ENCODE peak calls at places on chromosome 19, in seven cellular contexts. A, Z, R, Q, Y, E and H are unnamed samples.

GRCh38 chr19:29610213-29610573 is 4.1 kb downstream of the POP4 start:
- DNase-seq in Y (no peak), R (peak), Q (no peak), E (no peak), Z (no peak), A (no peak), H (no peak)

GRCh38 chr19:41887711-41888382 is 4.9 kb downstream of the ARHGEF1 start:
- DNase-seq in E (peak), R (no peak), Q (no peak), Y (no peak), Z (peak), A (no peak), H (peak)

GRCh38 chr19:51192689-51193088 is 32.2 kb upstream of the CD33 start:
- DNase-seq in Z (no peak), Q (no peak), A (peak), E (no peak), Y (no peak), R (no peak), H (no peak)

GRCh38 chr19:14840206-14840605 is 5.2 kb upstream of the OR7A5 start:
- DNase-seq in A (no peak), Y (no peak), Z (no peak), Q (no peak), R (no peak), E (no peak), H (no peak)

GRCh38 chr19:51803529-51803928 is 8.6 kb downstream of the FPR3 start:
- DNase-seq in E (no peak), Y (no peak), Q (no peak), Z (no peak), A (no peak), R (no peak), H (no peak)

GRCh38 chr19:49637865-49638350 is 2.0 kb downstream of the RRAS start:
- DNase-seq in Y (peak), R (peak), A (peak), E (peak), Q (peak), Z (peak), H (peak)

GRCh38 chr19:18558202-18558555 is 509 bp downstream of the KXD1 start:
- DNase-seq in A (no peak), Z (no peak), Y (no peak), E (no peak), R (no peak), Q (no peak), H (no peak)

GRCh38 chr19:48999481-49000325 is 6.0 kb downstream of the RUVBL2 start:
- DNase-seq in E (peak), R (no peak), Q (no peak), A (peak), Y (no peak), Z (peak), H (peak)

GRCh38 chr19:5865772-5866171 is 4.6 kb downstream of the FUT5 start:
- DNase-seq in A (no peak), E (no peak), Y (no peak), Q (no peak), R (no peak), Z (no peak), H (no peak)

GRCh38 chr19:49689133-49690072 is at the start of gene ADM5:
- DNase-seq in Y (no peak), Q (no peak), R (no peak), E (no peak), Z (peak), A (peak), H (peak)

GRCh38 chr19:5913739-5914357 is at the start of gene CAPS:
- DNase-seq in Z (peak), Q (peak), A (no peak), Y (peak), E (peak), R (peak), H (peak)

GRCh38 chr19:44807162-44807561 is 1.7 kb upstream of the BCAM start:
- DNase-seq in R (no peak), A (no peak), Y (peak), E (no peak), Z (peak), Q (no peak), H (peak)

GRCh38 chr19:46697142-46697960 is 19.6 kb downstream of the PRKD2 start:
- DNase-seq in A (peak), R (peak), E (peak), Z (peak), Q (peak), Y (peak), H (peak)

GRCh38 chr19:7870571-7871279 is 3.5 kb downstream of the PRR36 start:
- DNase-seq in Q (peak), Z (peak), A (no peak), R (peak), Y (no peak), E (peak), H (peak)
- H3K27ac ChIP-seq in Q (no peak), Z (peak), A (no peak), R (no peak), Y (no peak), E (no peak), H (peak)

GRCh38 chr19:39540333-39540673 is 342 bp upstream of the EID2 start:
- DNase-seq in A (no peak), Z (no peak), R (no peak), Q (no peak), E (no peak), Y (no peak), H (no peak)
- H3K27ac ChIP-seq in A (no peak), Z (peak), R (no peak), Q (no peak), E (no peak), Y (no peak), H (no peak)

GRCh38 chr19:17296976-17297375 is 6.2 kb downstream of the ABHD8 start:
- DNase-seq in E (no peak), Y (no peak), Q (no peak), A (no peak), Z (no peak), R (no peak), H (no peak)

GRCh38 chr19:17292301-17293074 is 10.7 kb downstream of the ABHD8 start:
- DNase-seq in Q (peak), Y (peak), R (peak), A (peak), Z (peak), E (peak), H (peak)

GRCh38 chr19:17296278-17296677 is 6.9 kb downstream of the ABHD8 start:
- DNase-seq in Q (no peak), R (no peak), A (no peak), E (peak), Z (no peak), Y (no peak), H (no peak)

GRCh38 chr19:17294051-17294891 is 9.0 kb downstream of the ABHD8 start:
- DNase-seq in Y (peak), A (peak), Z (peak), R (no peak), Q (peak), E (no peak), H (no peak)

GRCh38 chr19:17293605-17294004 is 9.6 kb downstream of the ABHD8 start:
- DNase-seq in Q (no peak), A (no peak), Y (no peak), E (no peak), Z (no peak), R (no peak), H (no peak)
- H3K27ac ChIP-seq in Q (no peak), A (no peak), Y (no peak), E (no peak), Z (no peak), R (no peak), H (no peak)

GRCh38 chr19:13835791-13836723 is 40.8 kb downstream of the ZSWIM4 start:
- DNase-seq in Q (peak), E (no peak), R (peak), A (peak), Z (no peak), Y (peak), H (no peak)
- H3K27ac ChIP-seq in Q (peak), E (peak), R (peak), A (peak), Z (peak), Y (peak), H (peak)

GRCh38 chr19:2603320-2603719 is 99.2 kb downstream of the GNG7 start:
- DNase-seq in Z (no peak), R (peak), E (peak), Q (peak), A (peak), Y (no peak), H (no peak)
- H3K27ac ChIP-seq in Z (peak), R (peak), E (peak), Q (peak), A (peak), Y (peak), H (no peak)

DNA sequence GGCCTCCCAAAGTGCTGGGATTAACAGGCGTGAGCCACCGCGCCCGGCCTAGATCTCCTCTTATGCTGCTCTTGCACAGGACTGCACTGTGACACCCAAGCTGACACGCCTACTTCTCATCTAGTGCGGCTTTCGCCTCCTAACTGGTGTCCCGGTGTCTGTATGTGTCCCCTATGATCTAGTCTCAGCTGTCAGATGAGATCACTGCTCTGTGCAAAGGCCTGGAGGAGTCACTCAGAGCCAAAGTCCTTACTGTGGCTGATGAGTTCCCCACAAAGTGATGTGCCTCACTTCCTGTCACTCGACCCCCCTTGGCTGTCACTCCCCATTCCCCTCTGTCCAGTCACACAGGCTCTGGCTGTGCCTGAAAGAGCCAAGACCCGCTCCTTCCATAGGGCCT is 2.5 kb downstream of the ZNF556 start:
- DNase-seq in A (no peak), R (no peak), E (no peak), Q (no peak), Z (no peak), Y (no peak), H (no peak)
- H3K27ac ChIP-seq in A (no peak), R (no peak), E (no peak), Q (no peak), Z (no peak), Y (no peak), H (no peak)